ENCODE peak calls at places on chromosomes 1 and 21, in six cellular contexts. R, C, G, Y, T and Q are unnamed samples.
A peak's percentile ranks its signal among the peaks of the same experiment; 100 is the strongest.

GRCh38 chr1:165501975-165502358 is 41.8 kb upstream of the LRRC52 start:
- DNase-seq in R (no peak), C (no peak), G (peak; percentile 29), Y (no peak), T (no peak), Q (no peak)

GRCh38 chr1:93143136-93143535 is 37.1 kb downstream of the TMED5 start:
- DNase-seq in R (no peak), C (no peak), G (no peak), Y (no peak), T (no peak), Q (no peak)

GRCh38 chr21:16117331-16117730 is 387.5 kb downstream of the USP25 start:
- DNase-seq in R (no peak), C (no peak), G (no peak), Y (no peak), T (no peak), Q (no peak)

GRCh38 chr21:34688145-34688544 is 19.4 kb downstream of the CLIC6 start:
- DNase-seq in R (no peak), C (no peak), G (no peak), Y (peak; percentile 70), T (peak; percentile 15), Q (peak; percentile 34)

GRCh38 chr1:161045749-161046573 is at the start of gene USF1:
- DNase-seq in R (peak; percentile 98), C (peak; percentile 98), G (peak; percentile 98), Y (peak; percentile 93), T (peak; percentile 90), Q (peak; percentile 96)

GRCh38 chr1:64469614-64469976 is 334 bp upstream of the CACHD1 start:
- DNase-seq in R (peak; percentile 46), C (no peak), G (no peak), Y (no peak), T (no peak), Q (no peak)

GRCh38 chr1:229396607-229397189 is 37.2 kb downstream of the ACTA1 start:
- DNase-seq in R (no peak), C (no peak), G (no peak), Y (no peak), T (no peak), Q (no peak)

GRCh38 chr1:232728507-232729263 is 76.5 kb upstream of the MAP10 start:
- DNase-seq in R (no peak), C (no peak), G (no peak), Y (no peak), T (no peak), Q (no peak)

GRCh38 chr1:112322018-112322417 is 74.0 kb upstream of the CTTNBP2NL start:
- DNase-seq in R (no peak), C (no peak), G (no peak), Y (no peak), T (no peak), Q (no peak)

GRCh38 chr1:204986181-204986580 is 56.8 kb upstream of the CNTN2 start:
- DNase-seq in R (no peak), C (no peak), G (no peak), Y (no peak), T (no peak), Q (no peak)

GRCh38 chr1:29698033-29698432 is 461.7 kb downstream of the PTPRU start:
- DNase-seq in R (peak; percentile 82), C (peak; percentile 64), G (peak; percentile 85), Y (peak; percentile 65), T (peak; percentile 57), Q (no peak)

GRCh38 chr1:66364578-66365391 is 169.2 kb upstream of the SGIP1 start:
- DNase-seq in R (no peak), C (no peak), G (peak; percentile 59), Y (no peak), T (no peak), Q (no peak)

GRCh38 chr1:41629136-41629535 is 144.7 kb upstream of the EDN2 start:
- DNase-seq in R (no peak), C (no peak), G (no peak), Y (no peak), T (no peak), Q (no peak)

GRCh38 chr1:28297826-28298225 is 31.0 kb upstream of the MED18 start:
- DNase-seq in R (no peak), C (no peak), G (no peak), Y (no peak), T (no peak), Q (no peak)

GRCh38 chr1:159279754-159280153 is 22.4 kb upstream of the FCER1A start:
- DNase-seq in R (no peak), C (no peak), G (no peak), Y (no peak), T (no peak), Q (no peak)

GRCh38 chr1:192477630-192478029 is 97.9 kb upstream of the RGS1 start:
- DNase-seq in R (no peak), C (peak; percentile 24), G (peak; percentile 62), Y (peak; percentile 31), T (no peak), Q (peak; percentile 58)

GRCh38 chr1:29271724-29272123 is 35.4 kb downstream of the PTPRU start:
- DNase-seq in R (peak; percentile 84), C (peak; percentile 81), G (peak; percentile 96), Y (no peak), T (no peak), Q (no peak)

GRCh38 chr21:16912075-16912474 is 600.8 kb upstream of the CXADR start:
- DNase-seq in R (no peak), C (no peak), G (peak; percentile 2), Y (no peak), T (no peak), Q (no peak)

DNA sequence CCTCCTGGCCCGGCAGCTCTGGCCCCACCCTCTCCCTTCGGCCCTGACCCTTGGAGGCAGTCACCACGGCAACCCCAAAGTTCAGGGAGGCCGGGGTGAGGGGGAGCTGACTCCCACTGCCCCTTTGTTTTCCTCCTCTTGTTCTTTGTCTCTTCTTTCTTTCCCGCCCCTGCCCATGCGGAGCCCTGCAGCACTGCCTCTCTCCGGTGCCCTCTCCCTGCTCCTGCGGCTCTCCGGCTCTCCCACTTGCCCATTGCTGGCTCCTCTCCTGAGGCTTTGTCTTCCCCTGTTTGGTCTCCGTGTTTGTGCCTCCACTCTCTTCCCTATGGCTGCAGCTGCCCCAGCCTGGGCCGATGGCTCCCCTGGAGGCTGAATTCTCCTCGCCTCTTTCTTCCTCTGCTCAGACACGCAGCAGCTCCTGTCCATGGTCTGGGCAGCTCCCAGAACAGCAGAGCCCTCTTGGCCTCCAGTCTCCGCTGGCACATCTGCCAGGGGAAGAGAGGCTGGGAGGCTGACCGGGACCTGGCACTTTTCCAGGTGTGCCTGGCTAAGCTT is 5.8 kb downstream of the CELSR2 start:
- DNase-seq in R (peak; percentile 84), C (no peak), G (no peak), Y (peak; percentile 50), T (no peak), Q (no peak)
- TF ChIP-seq CTCF in R (peak; percentile 36), C (no peak), G (no peak), Y (no peak), T (no peak), Q (no peak)

DNA sequence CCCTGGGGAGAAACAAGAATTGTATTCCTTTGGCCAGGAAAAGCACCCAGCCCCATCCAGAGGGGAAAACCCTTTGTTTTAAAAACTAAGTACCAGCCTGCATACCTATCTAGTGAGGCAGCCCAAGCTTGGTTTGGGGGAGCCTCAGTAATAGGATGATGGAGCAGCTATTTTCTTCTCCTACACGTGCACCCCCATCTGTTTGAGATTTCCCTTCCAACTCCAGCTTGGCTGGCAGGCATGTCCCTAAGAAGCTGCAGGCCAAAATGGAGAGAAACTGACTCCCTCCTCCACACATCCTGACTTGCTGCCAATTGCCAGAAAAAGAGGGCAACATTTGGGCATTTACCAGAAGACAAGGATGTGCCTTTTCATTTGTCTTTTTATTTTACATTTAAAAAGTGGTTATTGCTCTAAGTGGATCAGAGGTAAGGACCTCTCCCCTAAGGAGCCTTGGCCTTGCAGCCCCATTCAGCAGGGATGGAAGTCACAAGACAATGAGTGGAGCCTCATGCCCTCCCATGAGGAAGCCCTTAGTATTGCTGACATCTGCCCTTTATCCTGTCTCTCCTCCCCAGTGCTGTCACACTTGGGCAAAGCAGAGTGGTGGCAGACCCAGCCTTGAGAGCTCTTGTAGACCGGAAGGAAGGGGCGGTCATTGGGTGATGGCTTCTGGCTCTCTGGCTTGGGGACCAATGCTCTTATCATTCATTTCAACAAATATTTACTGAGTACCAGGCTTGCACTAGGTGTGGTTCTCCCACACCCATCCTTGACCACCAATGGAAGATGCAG is 8.6 kb downstream of the FNDC5 start:
- DNase-seq in R (no peak), C (no peak), G (no peak), Y (no peak), T (no peak), Q (no peak)
- H3K9me3 ChIP-seq in R (no peaks in the 10 kb centered on the region), C (no peaks in the 10 kb centered on the region), G (no peaks in the 10 kb centered on the region), Y (no peaks in the 10 kb centered on the region), T (no peaks in the 10 kb centered on the region), Q (no peaks in the 10 kb centered on the region)

DNA sequence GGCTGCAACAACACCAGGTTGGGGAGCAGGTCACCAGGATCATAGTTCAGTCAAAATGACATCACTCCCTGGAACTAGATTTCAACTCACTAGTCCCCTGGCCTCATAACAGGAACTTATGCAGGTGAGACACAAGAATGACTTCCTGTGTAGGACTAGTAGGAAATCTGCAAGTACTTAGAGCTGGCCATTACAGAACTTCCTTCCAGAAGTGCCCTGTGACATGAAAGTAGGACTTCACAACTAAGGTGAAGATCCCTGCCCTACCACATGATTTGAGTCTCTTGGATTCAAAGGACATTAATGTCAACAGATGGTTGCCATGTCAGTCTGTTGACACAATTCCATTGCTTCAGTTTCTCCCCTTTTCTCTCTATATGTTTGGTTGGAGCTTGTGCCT is 223.1 kb downstream of the RPS6KC1 start:
- DNase-seq in R (no peak), C (no peak), G (no peak), Y (no peak), T (no peak), Q (peak; percentile 8)
- TF ChIP-seq EZH2phosphoT487 in R (no peak), C (no peak), G (no peak), Y (no peak), T (no peak), Q (no peak)

GRCh38 chr1:932776-933602 is 9.3 kb downstream of the SAMD11 start:
- DNase-seq in R (no peak), C (no peak), G (peak; percentile 74), Y (no peak), T (no peak), Q (no peak)

GRCh38 chr1:929712-930632 is 6.2 kb downstream of the SAMD11 start:
- DNase-seq in R (no peak), C (no peak), G (no peak), Y (no peak), T (no peak), Q (no peak)

GRCh38 chr1:930633-931138 is 7.0 kb downstream of the SAMD11 start:
- DNase-seq in R (no peak), C (no peak), G (no peak), Y (no peak), T (no peak), Q (no peak)

GRCh38 chr1:932178-932520 is 8.4 kb downstream of the SAMD11 start:
- DNase-seq in R (no peak), C (no peak), G (no peak), Y (no peak), T (no peak), Q (no peak)

DNA sequence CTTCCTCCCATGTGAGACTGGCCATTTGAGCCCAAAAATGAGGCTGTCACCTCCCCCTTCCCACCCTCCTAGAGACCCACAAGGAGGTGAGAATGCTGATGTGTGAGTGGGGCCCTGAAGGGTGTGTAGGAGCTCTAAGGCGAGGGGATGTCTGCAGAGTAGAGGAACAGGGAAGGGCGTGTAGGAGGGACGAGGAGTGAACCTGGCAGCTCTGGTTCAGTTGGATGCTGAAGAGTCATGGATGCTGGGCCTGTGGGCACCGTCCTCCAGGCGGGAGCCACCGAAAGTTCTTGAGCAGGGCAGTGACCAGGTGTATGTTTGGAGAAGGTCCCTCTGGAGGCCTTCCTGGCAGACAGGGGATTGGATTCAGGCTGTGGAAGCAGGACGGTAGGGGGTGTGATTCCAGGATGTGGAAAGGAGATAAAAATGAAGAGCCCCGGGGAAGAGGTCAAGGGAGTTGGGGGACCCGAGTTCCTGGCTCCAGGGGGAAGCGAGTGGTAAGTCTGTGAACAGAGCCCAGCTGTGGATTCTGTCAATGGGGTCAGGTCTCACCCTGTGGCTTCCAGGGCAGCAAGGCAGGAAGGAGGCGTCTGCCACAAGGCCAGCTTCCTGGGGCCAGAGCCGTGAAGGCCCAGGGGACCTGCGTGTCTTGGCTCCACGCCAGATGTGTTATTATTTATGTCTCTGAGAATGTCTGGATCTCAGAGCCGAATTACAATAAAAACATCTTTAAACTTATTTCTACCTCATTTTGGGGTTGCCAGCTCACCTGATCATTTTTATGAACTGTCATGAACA is 7.9 kb downstream of the SAMD11 start:
- DNase-seq in R (no peak), C (no peak), G (no peak), Y (no peak), T (no peak), Q (no peak)
- TF ChIP-seq CTCF in R (no peak), C (no peak), G (no peak), Y (no peak), T (no peak), Q (no peak)